ENCODE peak calls at places on chromosomes 13 and 19, in seven cellular contexts. S is astrocyte of the spinal cord; H is cardiac fibroblast; A is astrocyte of the cerebellum; W is AG09319; C is nephron progenitor cell; R is CD4-positive, alpha-beta T cell. B is an unnamed sample.
A peak's percentile ranks its signal among the peaks of the same experiment; 100 is the strongest.

GRCh38 chr13:77507931-77508776 is 27.4 kb upstream of the SCEL start:
- DNase-seq in S (peak; percentile 95), H (peak; percentile 35), A (peak; percentile 89), W (no peak), C (no peak), R (no peak), B (no peak)

GRCh38 chr13:93982189-93982918 is 497.1 kb downstream of the DCT start:
- DNase-seq in S (peak; percentile 24), H (no peak), A (no peak), W (no peak), C (no peak), R (no peak), B (no peak)

GRCh38 chr13:43305416-43305815 is 282.0 kb downstream of the DNAJC15 start:
- DNase-seq in S (no peak), H (peak; percentile 39), A (no peak), W (no peak), C (no peak), R (no peak), B (no peak)

GRCh38 chr13:33494596-33495214 is 209.2 kb upstream of the STARD13 start:
- DNase-seq in S (peak; percentile 93), H (peak; percentile 96), A (peak; percentile 80), W (no peak), C (no peak), R (no peak), B (no peak)

GRCh38 chr19:34236035-34236793 is 18.1 kb upstream of the GARRE1 start:
- DNase-seq in S (no peak), H (peak; percentile 49), A (no peak), W (peak; percentile 90), C (no peak), R (no peak), B (no peak)

GRCh38 chr13:99505814-99506269 is 4.6 kb downstream of the TM9SF2 start:
- DNase-seq in S (peak; percentile 20), H (peak; percentile 24), A (no peak), W (no peak), C (no peak), R (no peak), B (no peak)

GRCh38 chr19:3816566-3817218 is 30.5 kb upstream of the MATK start:
- DNase-seq in S (no peak), H (no peak), A (no peak), W (no peak), C (no peak), R (no peak), B (no peak)

GRCh38 chr19:10189631-10190425 is 4.9 kb downstream of the DNMT1 start:
- DNase-seq in S (peak; percentile 32), H (no peak), A (no peak), W (no peak), C (no peak), R (no peak), B (no peak)

DNA sequence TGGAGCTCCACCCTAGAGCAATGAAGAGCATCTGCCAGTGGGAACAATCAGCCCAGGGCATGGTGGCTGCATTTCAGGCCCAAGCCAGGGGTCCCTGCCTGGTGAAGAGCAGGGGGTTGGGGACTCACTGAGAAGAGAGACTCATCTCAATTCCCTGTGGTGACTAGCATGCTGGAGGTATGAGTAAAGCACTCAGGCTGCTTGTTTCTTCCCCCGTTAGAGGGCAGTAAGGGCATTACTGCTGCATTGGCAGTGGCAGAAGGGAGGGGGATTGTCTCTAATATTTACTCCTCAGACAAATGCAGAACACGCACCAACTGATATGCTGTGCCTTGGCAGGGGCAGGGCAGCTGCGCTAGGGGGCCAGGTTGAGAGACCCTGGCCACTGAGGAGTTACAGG is 329.1 kb downstream of the SLITRK5 start:
- DNase-seq in S (no peak), H (no peak), A (no peak), W (no peak), C (no peak), R (no peak), B (no peak)
- TF ChIP-seq CTCF in S (no peak), H (no peak), A (peak; percentile 11), W (no peak), C (no peak), R (no peak), B (no peak)

GRCh38 chr13:31195616-31196015 is 4.2 kb upstream of the B3GLCT start:
- DNase-seq in S (no peak), H (no peak), A (no peak), W (no peak), C (no peak), R (no peak), B (no peak)
- TF ChIP-seq CTCF in S (no peak), H (no peak), A (no peak), W (no peak), C (no peak), R (no peak), B (no peak)

DNA sequence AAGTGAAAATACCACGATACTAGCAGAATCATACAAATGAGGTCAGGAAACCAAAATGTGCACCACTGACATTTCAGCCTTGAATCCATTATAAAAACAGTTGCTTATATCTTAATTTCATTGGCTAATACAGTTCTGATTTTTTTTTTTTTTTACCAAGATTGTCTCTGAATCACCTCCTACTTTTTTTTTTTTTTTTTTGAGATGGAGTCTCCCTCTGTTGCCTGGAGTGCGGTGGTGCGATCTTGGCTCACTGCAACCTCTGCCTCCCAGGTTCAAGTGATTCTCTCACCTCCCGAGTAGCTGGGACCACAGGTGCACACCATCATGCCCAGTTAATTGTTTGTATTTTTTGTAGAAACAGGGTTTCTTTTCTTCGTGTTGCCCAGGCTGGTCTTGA is 270.2 kb downstream of the LMO7 start:
- DNase-seq in S (no peak), H (no peak), A (no peak), W (no peak), C (no peak), R (no peak), B (no peak)
- TF ChIP-seq CTCF in S (no peak), H (no peak), A (no peak), W (no peak), C (no peak), R (no peak), B (no peak)

GRCh38 chr19:21482863-21483276 is 22.5 kb upstream of the ZNF429 start:
- DNase-seq in S (peak; percentile 7), H (peak; percentile 48), A (no peak), W (no peak), C (no peak), R (peak; percentile 49), B (no peak)
- TF ChIP-seq CTCF in S (peak; percentile 24), H (peak; percentile 55), A (no peak), W (peak; percentile 26), C (no peak), R (peak; percentile 82), B (peak; percentile 60)

GRCh38 chr19:8116437-8117293 is 32.7 kb downstream of the FBN3 start:
- DNase-seq in S (no peak), H (no peak), A (no peak), W (no peak), C (no peak), R (no peak), B (no peak)
- TF ChIP-seq CTCF in S (no peak), H (no peak), A (no peak), W (no peak), C (no peak), R (no peak), B (no peak)

DNA sequence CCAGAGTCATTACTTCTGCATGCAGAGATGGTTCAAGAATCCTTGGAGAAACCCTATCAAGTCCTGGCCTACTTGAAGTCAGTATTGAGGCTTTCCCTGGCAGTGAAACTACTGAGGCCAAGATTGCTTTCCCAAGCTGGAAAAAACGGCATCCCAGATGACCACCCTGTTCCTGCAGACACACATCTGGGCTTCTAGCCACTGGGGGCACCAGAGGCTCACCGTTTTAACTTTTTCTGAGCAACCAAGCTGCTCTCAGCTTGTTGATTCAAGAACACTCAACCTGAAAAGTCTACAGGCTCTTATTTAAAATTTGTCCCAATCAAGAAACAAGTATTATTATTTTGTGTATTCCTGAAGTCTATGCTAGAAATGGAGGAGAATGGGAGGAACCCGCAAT is 66.6 kb downstream of the SPRYD7 start:
- DNase-seq in S (peak; percentile 22), H (peak; percentile 57), A (no peak), W (no peak), C (no peak), R (no peak), B (no peak)
- TF ChIP-seq CTCF in S (peak; percentile 53), H (peak; percentile 53), A (peak; percentile 45), W (peak; percentile 31), C (peak; percentile 43), R (no peak), B (no peak)